ENCODE peak calls at places on chromosomes 3 and 15, in six cellular contexts. One of them, this sample, is unnamed.
A peak's percentile ranks its signal among the peaks of the same experiment; 100 is the strongest.

GRCh38 chr15:56042982-56043980 is 49.9 kb upstream of the NEDD4 start:
- DNase-seq in epithelial cell of esophagus: no peak
- DNase-seq in foreskin fibroblast: no peak
- DNase-seq in fibroblast of the aortic adventitia: peak; percentile 15
- DNase-seq in fibroblast of lung: no peak
- DNase-seq in breast epithelium: no peak
- DNase-seq in this sample: peak; percentile 19

GRCh38 chr3:53263907-53264306 is 8.1 kb upstream of the TKT start:
- DNase-seq in epithelial cell of esophagus: no peak
- DNase-seq in foreskin fibroblast: no peak
- DNase-seq in fibroblast of the aortic adventitia: no peak
- DNase-seq in fibroblast of lung: no peak
- DNase-seq in breast epithelium: no peak
- DNase-seq in this sample: no peak

GRCh38 chr3:126132751-126133511 is 47.5 kb downstream of the ALDH1L1 start:
- DNase-seq in epithelial cell of esophagus: peak; percentile 25
- DNase-seq in foreskin fibroblast: peak; percentile 7
- DNase-seq in fibroblast of the aortic adventitia: peak; percentile 5
- DNase-seq in fibroblast of lung: no peak
- DNase-seq in breast epithelium: no peak
- DNase-seq in this sample: no peak

GRCh38 chr15:68303560-68304436 is 26.3 kb downstream of the FEM1B start:
- DNase-seq in epithelial cell of esophagus: no peak
- DNase-seq in foreskin fibroblast: peak; percentile 23
- DNase-seq in fibroblast of the aortic adventitia: no peak
- DNase-seq in fibroblast of lung: no peak
- DNase-seq in breast epithelium: peak; percentile 15
- DNase-seq in this sample: peak; percentile 42

GRCh38 chr3:34020761-34021635 is 222.6 kb downstream of the PDCD6IP start:
- DNase-seq in epithelial cell of esophagus: no peak
- DNase-seq in foreskin fibroblast: no peak
- DNase-seq in fibroblast of the aortic adventitia: no peak
- DNase-seq in fibroblast of lung: no peak
- DNase-seq in breast epithelium: no peak
- DNase-seq in this sample: no peak

GRCh38 chr3:39812537-39812936 is 3.1 kb downstream of the MYRIP start:
- DNase-seq in epithelial cell of esophagus: peak; percentile 35
- DNase-seq in foreskin fibroblast: no peak
- DNase-seq in fibroblast of the aortic adventitia: peak; percentile 23
- DNase-seq in fibroblast of lung: no peak
- DNase-seq in breast epithelium: no peak
- DNase-seq in this sample: no peak

GRCh38 chr3:148079370-148079769 is 618.3 kb upstream of the AGTR1 start:
- DNase-seq in epithelial cell of esophagus: no peak
- DNase-seq in foreskin fibroblast: no peak
- DNase-seq in fibroblast of the aortic adventitia: peak; percentile 36
- DNase-seq in fibroblast of lung: peak; percentile 9
- DNase-seq in breast epithelium: no peak
- DNase-seq in this sample: no peak

GRCh38 chr3:36114353-36114752 is 266.0 kb upstream of the STAC start:
- DNase-seq in epithelial cell of esophagus: no peak
- DNase-seq in foreskin fibroblast: no peak
- DNase-seq in fibroblast of the aortic adventitia: no peak
- DNase-seq in fibroblast of lung: no peak
- DNase-seq in breast epithelium: no peak
- DNase-seq in this sample: no peak

GRCh38 chr15:73688455-73688854 is 4.3 kb downstream of the CD276 start:
- DNase-seq in epithelial cell of esophagus: no peak
- DNase-seq in foreskin fibroblast: peak; percentile 52
- DNase-seq in fibroblast of the aortic adventitia: peak; percentile 38
- DNase-seq in fibroblast of lung: peak; percentile 47
- DNase-seq in breast epithelium: no peak
- DNase-seq in this sample: peak; percentile 73

GRCh38 chr3:152505926-152506325 is 237.2 kb downstream of the MBNL1 start:
- DNase-seq in epithelial cell of esophagus: no peak
- DNase-seq in foreskin fibroblast: no peak
- DNase-seq in fibroblast of the aortic adventitia: no peak
- DNase-seq in fibroblast of lung: no peak
- DNase-seq in breast epithelium: no peak
- DNase-seq in this sample: no peak
- TF ChIP-seq CTCF in epithelial cell of esophagus: no peak
- TF ChIP-seq CTCF in foreskin fibroblast: no peak
- TF ChIP-seq CTCF in fibroblast of the aortic adventitia: no peak
- TF ChIP-seq CTCF in fibroblast of lung: no peak
- TF ChIP-seq CTCF in breast epithelium: no peak
- TF ChIP-seq CTCF in this sample: no peak

GRCh38 chr3:183515968-183516851 is 39.3 kb downstream of the KLHL6 start:
- DNase-seq in epithelial cell of esophagus: peak; percentile 53
- DNase-seq in foreskin fibroblast: no peak
- DNase-seq in fibroblast of the aortic adventitia: no peak
- DNase-seq in fibroblast of lung: no peak
- DNase-seq in breast epithelium: no peak
- DNase-seq in this sample: no peak
- H3K4me3 ChIP-seq in epithelial cell of esophagus: no peak overlapping the region
- H3K4me3 ChIP-seq in foreskin fibroblast: no peak overlapping the region
- H3K4me3 ChIP-seq in fibroblast of the aortic adventitia: no peak overlapping the region
- H3K4me3 ChIP-seq in fibroblast of lung: no peak overlapping the region
- H3K4me3 ChIP-seq in breast epithelium: no peak overlapping the region
- H3K4me3 ChIP-seq in this sample: no peak overlapping the region

DNA sequence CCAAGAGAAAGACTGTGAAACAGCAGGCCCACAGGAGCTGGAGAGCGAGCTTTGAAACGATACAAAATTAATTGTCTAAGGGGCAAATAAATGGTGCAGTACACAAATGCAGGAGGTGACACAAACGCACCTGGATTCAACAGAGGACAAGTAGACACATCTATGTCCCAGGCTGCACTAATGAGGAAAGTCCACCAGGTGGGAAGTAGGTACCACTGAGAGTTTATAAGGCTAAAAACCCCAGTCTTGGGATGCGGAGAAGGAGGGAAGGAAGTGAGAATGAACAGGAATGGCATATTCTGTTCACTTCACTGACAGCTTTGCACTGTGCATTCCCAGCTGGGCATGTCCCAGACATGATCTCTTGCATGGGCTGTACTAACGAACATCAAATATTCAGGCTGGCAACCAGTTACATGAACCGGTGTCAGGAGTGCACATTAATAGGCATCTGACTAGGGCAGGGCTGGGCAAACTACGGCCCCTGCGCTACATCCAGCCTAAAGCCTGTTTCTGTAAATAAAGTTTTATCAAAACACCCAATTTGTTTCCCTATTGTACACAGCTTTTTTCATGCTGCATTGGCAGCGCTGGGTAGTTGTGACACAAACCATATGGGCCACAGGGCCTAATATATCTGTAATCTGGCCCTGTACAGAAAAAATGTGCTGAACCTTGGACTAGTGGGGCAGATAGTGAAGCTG is 107.1 kb downstream of the IGF2BP2 start:
- DNase-seq in epithelial cell of esophagus: peak; percentile 83
- DNase-seq in foreskin fibroblast: no peak
- DNase-seq in fibroblast of the aortic adventitia: peak; percentile 35
- DNase-seq in fibroblast of lung: peak; percentile 33
- DNase-seq in breast epithelium: no peak
- DNase-seq in this sample: no peak
- TF ChIP-seq CTCF in epithelial cell of esophagus: no peak
- TF ChIP-seq CTCF in foreskin fibroblast: no peak
- TF ChIP-seq CTCF in fibroblast of the aortic adventitia: peak; percentile 22
- TF ChIP-seq CTCF in fibroblast of lung: no peak
- TF ChIP-seq CTCF in breast epithelium: no peak
- TF ChIP-seq CTCF in this sample: peak; percentile 2

GRCh38 chr15:62524848-62525247 is 359.8 kb upstream of the C2CD4B start:
- DNase-seq in epithelial cell of esophagus: peak; percentile 26
- DNase-seq in foreskin fibroblast: peak; percentile 53
- DNase-seq in fibroblast of the aortic adventitia: no peak
- DNase-seq in fibroblast of lung: no peak
- DNase-seq in breast epithelium: no peak
- DNase-seq in this sample: peak; percentile 64

GRCh38 chr15:62527387-62527786 is 362.3 kb upstream of the C2CD4B start:
- DNase-seq in epithelial cell of esophagus: no peak
- DNase-seq in foreskin fibroblast: no peak
- DNase-seq in fibroblast of the aortic adventitia: no peak
- DNase-seq in fibroblast of lung: no peak
- DNase-seq in breast epithelium: no peak
- DNase-seq in this sample: no peak

GRCh38 chr15:62533687-62534086 is 368.6 kb upstream of the C2CD4B start:
- DNase-seq in epithelial cell of esophagus: no peak
- DNase-seq in foreskin fibroblast: no peak
- DNase-seq in fibroblast of the aortic adventitia: no peak
- DNase-seq in fibroblast of lung: no peak
- DNase-seq in breast epithelium: no peak
- DNase-seq in this sample: peak; percentile 7

GRCh38 chr15:62532367-62532766 is 367.3 kb upstream of the C2CD4B start:
- DNase-seq in epithelial cell of esophagus: no peak
- DNase-seq in foreskin fibroblast: no peak
- DNase-seq in fibroblast of the aortic adventitia: no peak
- DNase-seq in fibroblast of lung: no peak
- DNase-seq in breast epithelium: no peak
- DNase-seq in this sample: no peak

GRCh38 chr15:62528505-62528904 is 363.4 kb upstream of the C2CD4B start:
- DNase-seq in epithelial cell of esophagus: no peak
- DNase-seq in foreskin fibroblast: no peak
- DNase-seq in fibroblast of the aortic adventitia: no peak
- DNase-seq in fibroblast of lung: no peak
- DNase-seq in breast epithelium: no peak
- DNase-seq in this sample: no peak
- H3K4me3 ChIP-seq in epithelial cell of esophagus: no peak overlapping the region
- H3K4me3 ChIP-seq in foreskin fibroblast: no peak overlapping the region
- H3K4me3 ChIP-seq in fibroblast of the aortic adventitia: no peak overlapping the region
- H3K4me3 ChIP-seq in fibroblast of lung: no peak overlapping the region
- H3K4me3 ChIP-seq in breast epithelium: no peak overlapping the region
- H3K4me3 ChIP-seq in this sample: no peak overlapping the region

GRCh38 chr15:89291934-89292438 is 42.6 kb downstream of the POLG start:
- DNase-seq in epithelial cell of esophagus: no peak
- DNase-seq in foreskin fibroblast: no peak
- DNase-seq in fibroblast of the aortic adventitia: no peak
- DNase-seq in fibroblast of lung: no peak
- DNase-seq in breast epithelium: no peak
- DNase-seq in this sample: no peak

DNA sequence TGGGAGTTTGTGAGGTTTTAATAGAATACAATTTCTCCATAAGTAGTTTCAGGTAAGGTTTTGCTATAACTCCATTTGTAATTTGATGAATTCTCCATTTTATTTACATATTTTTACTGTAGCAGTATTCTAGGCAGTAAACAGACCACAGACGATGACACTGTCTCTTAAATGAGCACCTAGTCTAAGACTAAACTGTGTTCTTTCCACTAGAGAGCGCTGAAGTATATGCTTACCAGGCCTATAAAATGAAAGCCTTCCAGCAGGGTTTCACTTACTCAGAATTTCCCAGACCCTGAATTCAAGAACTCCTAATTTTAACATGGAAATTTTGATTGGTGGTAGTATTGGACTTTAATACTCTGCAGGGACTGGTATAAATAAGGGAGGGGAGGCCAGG is 41.6 kb downstream of the POLG start:
- DNase-seq in epithelial cell of esophagus: no peak
- DNase-seq in foreskin fibroblast: no peak
- DNase-seq in fibroblast of the aortic adventitia: no peak
- DNase-seq in fibroblast of lung: no peak
- DNase-seq in breast epithelium: no peak
- DNase-seq in this sample: no peak
- TF ChIP-seq CTCF in epithelial cell of esophagus: no peak
- TF ChIP-seq CTCF in foreskin fibroblast: no peak
- TF ChIP-seq CTCF in fibroblast of the aortic adventitia: no peak
- TF ChIP-seq CTCF in fibroblast of lung: no peak
- TF ChIP-seq CTCF in breast epithelium: no peak
- TF ChIP-seq CTCF in this sample: no peak

GRCh38 chr3:56862352-56863062 is 60.8 kb upstream of the ARHGEF3 start:
- DNase-seq in epithelial cell of esophagus: peak; percentile 81
- DNase-seq in foreskin fibroblast: peak; percentile 31
- DNase-seq in fibroblast of the aortic adventitia: peak; percentile 62
- DNase-seq in fibroblast of lung: peak; percentile 96
- DNase-seq in breast epithelium: no peak
- DNase-seq in this sample: peak; percentile 87
- H3K4me3 ChIP-seq in epithelial cell of esophagus: no peak overlapping the region
- H3K4me3 ChIP-seq in foreskin fibroblast: no peak overlapping the region
- H3K4me3 ChIP-seq in fibroblast of the aortic adventitia: no peak overlapping the region
- H3K4me3 ChIP-seq in fibroblast of lung: no peak overlapping the region
- H3K4me3 ChIP-seq in breast epithelium: no peak overlapping the region
- H3K4me3 ChIP-seq in this sample: no peak overlapping the region

GRCh38 chr3:50352762-50353161 is 2.1 kb downstream of the CYB561D2 start:
- DNase-seq in epithelial cell of esophagus: peak; percentile 56
- DNase-seq in foreskin fibroblast: peak; percentile 49
- DNase-seq in fibroblast of the aortic adventitia: peak; percentile 21
- DNase-seq in fibroblast of lung: no peak
- DNase-seq in breast epithelium: no peak
- DNase-seq in this sample: peak; percentile 43
- TF ChIP-seq CTCF in epithelial cell of esophagus: peak; percentile 41
- TF ChIP-seq CTCF in foreskin fibroblast: peak; percentile 44
- TF ChIP-seq CTCF in fibroblast of the aortic adventitia: peak; percentile 30
- TF ChIP-seq CTCF in fibroblast of lung: peak; percentile 25
- TF ChIP-seq CTCF in breast epithelium: no peak
- TF ChIP-seq CTCF in this sample: peak; percentile 31

DNA sequence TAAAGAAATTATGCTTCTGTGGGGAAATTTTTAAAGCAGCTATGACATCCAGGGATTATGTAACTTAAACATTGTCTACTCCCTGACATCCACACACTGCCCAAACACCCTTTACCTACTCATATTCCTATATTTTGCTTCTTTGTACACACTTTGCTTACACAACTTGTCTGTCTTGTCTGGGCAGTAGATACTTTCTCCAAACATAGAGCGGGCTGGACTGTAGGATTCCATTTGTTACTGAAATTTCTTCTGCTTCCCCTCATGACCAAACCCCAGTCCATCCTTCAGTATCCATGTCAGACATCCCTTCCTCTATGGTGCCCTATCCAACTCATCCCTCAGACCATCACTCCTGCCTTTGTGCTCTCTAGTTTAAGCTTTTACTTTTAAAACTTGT is 19.9 kb downstream of the NCEH1 start:
- DNase-seq in epithelial cell of esophagus: no peak
- DNase-seq in foreskin fibroblast: no peak
- DNase-seq in fibroblast of the aortic adventitia: no peak
- DNase-seq in fibroblast of lung: no peak
- DNase-seq in breast epithelium: no peak
- DNase-seq in this sample: no peak
- H3K4me3 ChIP-seq in epithelial cell of esophagus: no peak overlapping the region
- H3K4me3 ChIP-seq in foreskin fibroblast: no peak overlapping the region
- H3K4me3 ChIP-seq in fibroblast of the aortic adventitia: no peak overlapping the region
- H3K4me3 ChIP-seq in fibroblast of lung: no peak overlapping the region
- H3K4me3 ChIP-seq in breast epithelium: no peak overlapping the region
- H3K4me3 ChIP-seq in this sample: no peak overlapping the region

DNA sequence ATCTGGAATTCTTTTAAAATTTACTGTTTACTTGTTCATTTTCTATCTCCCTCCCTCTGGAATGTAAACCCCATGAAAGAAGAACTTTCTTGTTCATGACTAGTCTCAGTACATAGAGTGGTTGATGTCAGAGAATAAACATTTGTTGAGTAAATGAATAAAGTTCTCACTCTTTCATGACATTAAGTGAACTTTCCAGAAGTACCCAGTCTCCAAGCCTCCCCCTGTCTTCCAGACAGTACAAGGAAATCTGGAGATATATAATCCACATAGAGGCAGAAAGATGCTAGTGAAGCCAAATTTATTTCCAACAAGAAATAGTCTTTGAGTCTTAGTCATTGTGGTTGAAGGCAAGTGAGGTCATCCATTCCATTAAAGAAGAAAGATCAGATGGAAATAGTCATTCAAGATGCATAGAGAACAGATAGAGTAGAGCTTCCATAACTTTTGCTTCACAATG is 71.5 kb upstream of the GALNT15 start:
- DNase-seq in epithelial cell of esophagus: peak; percentile 43
- DNase-seq in foreskin fibroblast: peak; percentile 68
- DNase-seq in fibroblast of the aortic adventitia: peak; percentile 93
- DNase-seq in fibroblast of lung: peak; percentile 96
- DNase-seq in breast epithelium: no peak
- DNase-seq in this sample: peak; percentile 93
- TF ChIP-seq CTCF in epithelial cell of esophagus: no peak
- TF ChIP-seq CTCF in foreskin fibroblast: peak; percentile 16
- TF ChIP-seq CTCF in fibroblast of the aortic adventitia: peak; percentile 31
- TF ChIP-seq CTCF in fibroblast of lung: no peak
- TF ChIP-seq CTCF in breast epithelium: no peak
- TF ChIP-seq CTCF in this sample: peak; percentile 29

This sample was measured in fibroblast of mammary gland.